ENCODE peak calls at places on chromosome 22, in ten cellular contexts. One of them, this sample, is unnamed.

GRCh38 chr22:43706558-43707328 is 105.4 kb downstream of the EFCAB6 start:
- DNase-seq in brain microvascular endothelial cell: no peak
- DNase-seq in dorsolateral prefrontal cortex: no peak
- DNase-seq in colonic mucosa: no peak
- DNase-seq in breast epithelium: no peak
- DNase-seq in fibroblast of pulmonary artery: no peak
- DNase-seq in stomach: no peak
- DNase-seq in fibroblast of lung: no peak
- DNase-seq in tibial artery: no peak
- DNase-seq in body of pancreas: no peak
- DNase-seq in this sample: no peak

GRCh38 chr22:26364066-26365015 is 64.7 kb upstream of the ASPHD2 start:
- DNase-seq in brain microvascular endothelial cell: peak
- DNase-seq in dorsolateral prefrontal cortex: peak
- DNase-seq in colonic mucosa: peak
- DNase-seq in breast epithelium: peak
- DNase-seq in fibroblast of pulmonary artery: peak
- DNase-seq in stomach: peak
- DNase-seq in fibroblast of lung: peak
- DNase-seq in tibial artery: no peak
- DNase-seq in body of pancreas: peak
- DNase-seq in this sample: peak

GRCh38 chr22:26590525-26590858 is 560 bp upstream of the TPST2 start:
- DNase-seq in brain microvascular endothelial cell: no peak
- DNase-seq in dorsolateral prefrontal cortex: no peak
- DNase-seq in colonic mucosa: peak
- DNase-seq in breast epithelium: no peak
- DNase-seq in fibroblast of pulmonary artery: peak
- DNase-seq in stomach: no peak
- DNase-seq in fibroblast of lung: peak
- DNase-seq in tibial artery: no peak
- DNase-seq in body of pancreas: no peak
- DNase-seq in this sample: no peak

GRCh38 chr22:37760152-37760551 is 47.6 kb upstream of the GCAT start:
- DNase-seq in brain microvascular endothelial cell: no peak
- DNase-seq in dorsolateral prefrontal cortex: no peak
- DNase-seq in colonic mucosa: no peak
- DNase-seq in breast epithelium: no peak
- DNase-seq in fibroblast of pulmonary artery: no peak
- DNase-seq in stomach: no peak
- DNase-seq in fibroblast of lung: no peak
- DNase-seq in tibial artery: no peak
- DNase-seq in body of pancreas: no peak
- DNase-seq in this sample: no peak

GRCh38 chr22:17910561-17911311 is 113.6 kb downstream of the MICAL3 start:
- DNase-seq in brain microvascular endothelial cell: peak
- DNase-seq in dorsolateral prefrontal cortex: peak
- DNase-seq in colonic mucosa: peak
- DNase-seq in breast epithelium: no peak
- DNase-seq in fibroblast of pulmonary artery: peak
- DNase-seq in stomach: no peak
- DNase-seq in fibroblast of lung: peak
- DNase-seq in tibial artery: peak
- DNase-seq in body of pancreas: peak
- DNase-seq in this sample: peak

GRCh38 chr22:38406617-38407016 is 48.4 kb downstream of the KCNJ4 start:
- DNase-seq in brain microvascular endothelial cell: no peak
- DNase-seq in dorsolateral prefrontal cortex: no peak
- DNase-seq in colonic mucosa: no peak
- DNase-seq in breast epithelium: no peak
- DNase-seq in fibroblast of pulmonary artery: peak
- DNase-seq in stomach: no peak
- DNase-seq in fibroblast of lung: no peak
- DNase-seq in tibial artery: no peak
- DNase-seq in body of pancreas: no peak
- DNase-seq in this sample: no peak

GRCh38 chr22:42901790-42902508 is 44.9 kb upstream of the ARFGAP3 start:
- DNase-seq in brain microvascular endothelial cell: no peak
- DNase-seq in dorsolateral prefrontal cortex: no peak
- DNase-seq in colonic mucosa: no peak
- DNase-seq in breast epithelium: no peak
- DNase-seq in fibroblast of pulmonary artery: no peak
- DNase-seq in stomach: no peak
- DNase-seq in fibroblast of lung: no peak
- DNase-seq in tibial artery: no peak
- DNase-seq in body of pancreas: peak
- DNase-seq in this sample: no peak

GRCh38 chr22:20764053-20764720 is 9.7 kb upstream of the SERPIND1 start:
- DNase-seq in brain microvascular endothelial cell: no peak
- DNase-seq in dorsolateral prefrontal cortex: no peak
- DNase-seq in colonic mucosa: no peak
- DNase-seq in breast epithelium: no peak
- DNase-seq in fibroblast of pulmonary artery: no peak
- DNase-seq in stomach: no peak
- DNase-seq in fibroblast of lung: no peak
- DNase-seq in tibial artery: no peak
- DNase-seq in body of pancreas: no peak
- DNase-seq in this sample: no peak

GRCh38 chr22:43449205-43449830 is 37.5 kb downstream of the MPPED1 start:
- DNase-seq in brain microvascular endothelial cell: no peak
- DNase-seq in dorsolateral prefrontal cortex: no peak
- DNase-seq in colonic mucosa: no peak
- DNase-seq in breast epithelium: no peak
- DNase-seq in fibroblast of pulmonary artery: no peak
- DNase-seq in stomach: no peak
- DNase-seq in fibroblast of lung: no peak
- DNase-seq in tibial artery: no peak
- DNase-seq in body of pancreas: no peak
- DNase-seq in this sample: no peak

GRCh38 chr22:26561756-26562417 is 28.0 kb downstream of the TPST2 start:
- DNase-seq in brain microvascular endothelial cell: no peak
- DNase-seq in dorsolateral prefrontal cortex: peak
- DNase-seq in colonic mucosa: no peak
- DNase-seq in breast epithelium: no peak
- DNase-seq in fibroblast of pulmonary artery: no peak
- DNase-seq in stomach: peak
- DNase-seq in fibroblast of lung: no peak
- DNase-seq in tibial artery: no peak
- DNase-seq in body of pancreas: peak
- DNase-seq in this sample: no peak

GRCh38 chr22:38327805-38328204 is 10.6 kb upstream of the CSNK1E start:
- DNase-seq in brain microvascular endothelial cell: no peak
- DNase-seq in dorsolateral prefrontal cortex: no peak
- DNase-seq in colonic mucosa: no peak
- DNase-seq in breast epithelium: peak
- DNase-seq in fibroblast of pulmonary artery: no peak
- DNase-seq in stomach: no peak
- DNase-seq in fibroblast of lung: peak
- DNase-seq in tibial artery: no peak
- DNase-seq in body of pancreas: no peak
- DNase-seq in this sample: peak

GRCh38 chr22:17808688-17809403 is 34.6 kb upstream of the BID start:
- DNase-seq in brain microvascular endothelial cell: peak
- DNase-seq in dorsolateral prefrontal cortex: no peak
- DNase-seq in colonic mucosa: no peak
- DNase-seq in breast epithelium: no peak
- DNase-seq in fibroblast of pulmonary artery: peak
- DNase-seq in stomach: no peak
- DNase-seq in fibroblast of lung: no peak
- DNase-seq in tibial artery: no peak
- DNase-seq in body of pancreas: no peak
- DNase-seq in this sample: no peak

DNA sequence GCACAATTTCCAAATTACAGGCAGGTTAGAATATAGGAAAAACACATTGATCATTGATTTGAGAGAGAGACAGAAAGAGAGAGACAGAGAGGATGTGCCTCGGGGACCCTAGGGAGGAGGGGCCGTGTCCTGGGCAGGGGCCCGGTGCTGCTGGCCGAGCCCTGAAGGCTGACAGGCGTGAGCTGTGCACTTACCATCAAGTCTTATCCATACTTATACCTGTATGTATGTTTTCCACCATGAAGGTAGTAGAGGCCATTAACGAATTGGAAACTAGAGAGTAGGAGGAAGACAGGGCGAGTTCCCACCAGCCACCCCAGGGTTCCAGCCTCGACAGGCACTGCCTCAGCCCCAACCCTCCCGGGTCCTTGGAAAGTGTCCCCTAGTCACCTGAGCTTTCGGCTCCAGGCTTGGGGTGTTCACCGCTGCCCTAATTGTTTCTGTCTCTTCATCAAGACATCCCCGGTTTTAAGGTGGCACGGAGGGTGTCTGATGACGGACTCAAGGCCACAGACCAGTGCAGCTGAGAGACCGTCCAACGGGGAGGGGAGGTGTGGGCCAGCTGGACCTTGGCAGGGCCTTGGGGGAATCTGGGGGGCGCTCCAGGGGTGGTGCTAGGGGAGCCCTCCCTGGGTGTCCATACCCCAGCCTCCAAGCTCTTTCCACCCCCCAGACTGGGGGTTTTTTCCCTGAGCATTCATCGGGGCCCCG is 431.3 kb downstream of the TBC1D22A start:
- DNase-seq in brain microvascular endothelial cell: no peak
- DNase-seq in dorsolateral prefrontal cortex: peak
- DNase-seq in colonic mucosa: peak
- DNase-seq in breast epithelium: no peak
- DNase-seq in fibroblast of pulmonary artery: no peak
- DNase-seq in stomach: peak
- DNase-seq in fibroblast of lung: no peak
- DNase-seq in tibial artery: peak
- DNase-seq in body of pancreas: no peak
- DNase-seq in this sample: no peak
- TF ChIP-seq CTCF in brain microvascular endothelial cell: no peak
- TF ChIP-seq CTCF in dorsolateral prefrontal cortex: no peak
- TF ChIP-seq CTCF in colonic mucosa: no peak
- TF ChIP-seq CTCF in breast epithelium: no peak
- TF ChIP-seq CTCF in fibroblast of pulmonary artery: no peak
- TF ChIP-seq CTCF in stomach: no peak
- TF ChIP-seq CTCF in fibroblast of lung: no peak
- TF ChIP-seq CTCF in tibial artery: no peak
- TF ChIP-seq CTCF in body of pancreas: no peak
- TF ChIP-seq CTCF in this sample: no peak

DNA sequence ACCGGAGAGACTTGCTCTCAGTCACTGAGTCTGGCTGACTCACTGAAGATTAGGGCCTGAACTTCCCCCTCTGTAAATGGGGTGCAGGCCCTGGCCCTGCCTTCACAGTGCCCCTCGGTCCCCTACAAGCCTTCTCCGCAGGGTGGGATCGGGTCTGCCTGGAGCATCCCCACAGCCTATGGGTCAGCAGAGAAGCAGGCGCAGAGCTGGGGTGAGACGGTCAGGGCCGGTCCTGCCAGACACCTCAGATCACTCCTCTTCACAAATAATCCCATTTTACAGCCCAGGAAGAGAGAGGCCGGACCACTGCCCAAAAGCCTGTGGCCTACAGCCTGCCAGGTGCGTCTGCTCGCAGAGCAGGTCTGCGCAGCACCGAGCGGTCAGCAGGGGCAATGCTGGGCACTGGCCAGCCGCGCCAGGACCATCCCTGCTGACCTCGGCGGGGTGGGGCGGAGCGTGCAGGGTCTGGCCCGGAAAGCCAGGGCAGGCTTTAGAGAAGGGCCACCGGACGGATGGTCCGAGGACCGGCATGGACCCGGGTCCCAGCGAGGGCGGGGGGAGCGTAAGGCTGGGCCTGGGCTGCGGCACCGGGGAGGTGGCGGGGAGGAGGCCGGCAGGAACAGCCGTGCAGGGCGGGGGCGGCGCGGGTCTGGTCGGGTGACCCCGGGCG is 518 bp upstream of the SEPTIN5 start:
- DNase-seq in brain microvascular endothelial cell: no peak
- DNase-seq in dorsolateral prefrontal cortex: no peak
- DNase-seq in colonic mucosa: no peak
- DNase-seq in breast epithelium: no peak
- DNase-seq in fibroblast of pulmonary artery: no peak
- DNase-seq in stomach: no peak
- DNase-seq in fibroblast of lung: no peak
- DNase-seq in tibial artery: no peak
- DNase-seq in body of pancreas: peak
- DNase-seq in this sample: no peak
- H3K4me3 ChIP-seq in brain microvascular endothelial cell: peak
- H3K4me3 ChIP-seq in dorsolateral prefrontal cortex: peak
- H3K4me3 ChIP-seq in colonic mucosa: peak
- H3K4me3 ChIP-seq in breast epithelium: peak
- H3K4me3 ChIP-seq in fibroblast of pulmonary artery: peak
- H3K4me3 ChIP-seq in stomach: peak
- H3K4me3 ChIP-seq in fibroblast of lung: peak
- H3K4me3 ChIP-seq in tibial artery: peak
- H3K4me3 ChIP-seq in body of pancreas: no peak
- H3K4me3 ChIP-seq in this sample: peak

GRCh38 chr22:45757068-45757467 is 85.4 kb downstream of the ATXN10 start:
- DNase-seq in brain microvascular endothelial cell: no peak
- DNase-seq in dorsolateral prefrontal cortex: no peak
- DNase-seq in colonic mucosa: no peak
- DNase-seq in breast epithelium: no peak
- DNase-seq in fibroblast of pulmonary artery: peak
- DNase-seq in stomach: no peak
- DNase-seq in fibroblast of lung: peak
- DNase-seq in tibial artery: no peak
- DNase-seq in body of pancreas: peak
- DNase-seq in this sample: no peak
- TF ChIP-seq CTCF in brain microvascular endothelial cell: peak
- TF ChIP-seq CTCF in dorsolateral prefrontal cortex: no peak
- TF ChIP-seq CTCF in colonic mucosa: no peak
- TF ChIP-seq CTCF in breast epithelium: no peak
- TF ChIP-seq CTCF in fibroblast of pulmonary artery: no peak
- TF ChIP-seq CTCF in stomach: no peak
- TF ChIP-seq CTCF in fibroblast of lung: no peak
- TF ChIP-seq CTCF in tibial artery: no peak
- TF ChIP-seq CTCF in body of pancreas: no peak
- TF ChIP-seq CTCF in this sample: no peak

GRCh38 chr22:22556995-22557925 is 1.8 kb downstream of the PRAME start:
- DNase-seq in brain microvascular endothelial cell: no peak
- DNase-seq in dorsolateral prefrontal cortex: no peak
- DNase-seq in colonic mucosa: no peak
- DNase-seq in breast epithelium: no peak
- DNase-seq in fibroblast of pulmonary artery: no peak
- DNase-seq in stomach: no peak
- DNase-seq in fibroblast of lung: no peak
- DNase-seq in tibial artery: no peak
- DNase-seq in body of pancreas: no peak
- DNase-seq in this sample: no peak

GRCh38 chr22:22558071-22558971 is 744 bp downstream of the PRAME start:
- DNase-seq in brain microvascular endothelial cell: no peak
- DNase-seq in dorsolateral prefrontal cortex: no peak
- DNase-seq in colonic mucosa: no peak
- DNase-seq in breast epithelium: no peak
- DNase-seq in fibroblast of pulmonary artery: no peak
- DNase-seq in stomach: no peak
- DNase-seq in fibroblast of lung: no peak
- DNase-seq in tibial artery: no peak
- DNase-seq in body of pancreas: no peak
- DNase-seq in this sample: no peak

GRCh38 chr22:22555596-22555995 is 3.5 kb downstream of the PRAME start:
- DNase-seq in brain microvascular endothelial cell: no peak
- DNase-seq in dorsolateral prefrontal cortex: no peak
- DNase-seq in colonic mucosa: no peak
- DNase-seq in breast epithelium: no peak
- DNase-seq in fibroblast of pulmonary artery: no peak
- DNase-seq in stomach: no peak
- DNase-seq in fibroblast of lung: no peak
- DNase-seq in tibial artery: no peak
- DNase-seq in body of pancreas: no peak
- DNase-seq in this sample: no peak

GRCh38 chr22:22556578-22556977 is 2.5 kb downstream of the PRAME start:
- DNase-seq in brain microvascular endothelial cell: no peak
- DNase-seq in dorsolateral prefrontal cortex: no peak
- DNase-seq in colonic mucosa: no peak
- DNase-seq in breast epithelium: no peak
- DNase-seq in fibroblast of pulmonary artery: no peak
- DNase-seq in stomach: no peak
- DNase-seq in fibroblast of lung: no peak
- DNase-seq in tibial artery: no peak
- DNase-seq in body of pancreas: no peak
- DNase-seq in this sample: no peak

GRCh38 chr22:22558972-22559603 is at the start of gene PRAME:
- DNase-seq in brain microvascular endothelial cell: peak
- DNase-seq in dorsolateral prefrontal cortex: no peak
- DNase-seq in colonic mucosa: peak
- DNase-seq in breast epithelium: no peak
- DNase-seq in fibroblast of pulmonary artery: peak
- DNase-seq in stomach: peak
- DNase-seq in fibroblast of lung: peak
- DNase-seq in tibial artery: no peak
- DNase-seq in body of pancreas: peak
- DNase-seq in this sample: no peak
- H3K4me3 ChIP-seq in brain microvascular endothelial cell: no peak
- H3K4me3 ChIP-seq in dorsolateral prefrontal cortex: no peak
- H3K4me3 ChIP-seq in colonic mucosa: no peak
- H3K4me3 ChIP-seq in breast epithelium: no peak
- H3K4me3 ChIP-seq in fibroblast of pulmonary artery: no peak
- H3K4me3 ChIP-seq in stomach: no peak
- H3K4me3 ChIP-seq in fibroblast of lung: no peak
- H3K4me3 ChIP-seq in tibial artery: no peak
- H3K4me3 ChIP-seq in body of pancreas: no peak
- H3K4me3 ChIP-seq in this sample: no peak